ENCODE peak calls at places on chromosomes 1 and 21, in six cellular contexts. X, W, B, H, M and K are unnamed samples.

GRCh38 chr1:12075195-12076114 is 12.4 kb downstream of the TNFRSF8 start:
- DNase-seq in X (no peak), H (no peak), W (no peak), B (no peak), M (peak; percentile 95), K (no peak)

GRCh38 chr1:247518613-247518891 is 17.7 kb downstream of the OR2C3 start:
- DNase-seq in M (no peak), X (no peak), W (no peak), B (no peak), H (no peak), K (no peak)

GRCh38 chr1:2271134-2271785 is 43.1 kb downstream of the SKI start:
- DNase-seq in H (no peak), W (no peak), M (no peak), X (peak; percentile 7), B (no peak), K (no peak)

GRCh38 chr1:19123837-19124236 is 86.2 kb downstream of the UBR4 start:
- DNase-seq in B (peak; percentile 26), W (no peak), X (no peak), H (no peak), M (no peak), K (no peak)

GRCh38 chr1:38026592-38027200 is 14.2 kb downstream of the UTP11 start:
- DNase-seq in W (no peak), B (peak; percentile 90), X (no peak), M (peak; percentile 54), H (peak; percentile 69), K (no peak)

GRCh38 chr1:98660941-98661543 is 479 bp upstream of the SNX7 start:
- DNase-seq in H (no peak), B (no peak), W (no peak), M (peak; percentile 21), X (no peak), K (no peak)

GRCh38 chr21:32468567-32469175 is 56.2 kb downstream of the EVA1C start:
- DNase-seq in H (no peak), M (no peak), X (no peak), W (no peak), B (no peak), K (no peak)

GRCh38 chr1:64933296-64934070 is 32.9 kb downstream of the JAK1 start:
- DNase-seq in M (peak; percentile 97), X (peak; percentile 46), B (no peak), W (no peak), H (no peak), K (no peak)

GRCh38 chr1:187837787-187838186 is 1009.0 kb downstream of the PLA2G4A start:
- DNase-seq in H (peak; percentile 65), X (no peak), M (no peak), B (no peak), W (no peak), K (no peak)

GRCh38 chr1:15430787-15431570 is 7.3 kb upstream of the CTRC start:
- DNase-seq in B (peak; percentile 97), X (peak; percentile 63), H (peak; percentile 57), M (no peak), W (peak; percentile 73), K (peak; percentile 86)

GRCh38 chr1:54013393-54014008 is 4.5 kb downstream of the LDLRAD1 start:
- DNase-seq in B (peak; percentile 54), W (no peak), M (no peak), H (no peak), X (no peak), K (no peak)

GRCh38 chr1:59759156-59759925 is 55.4 kb upstream of the HOOK1 start:
- DNase-seq in M (peak; percentile 69), B (peak; percentile 93), X (peak; percentile 81), W (peak; percentile 77), H (peak; percentile 75), K (peak; percentile 83)
- H3K4me3 ChIP-seq in M (no peak overlapping the region), B (no peak overlapping the region), X (peak overlapping the region; percentile 51), W (peak overlapping the region; percentile 56), H (no peak overlapping the region), K (no peak overlapping the region)

GRCh38 chr1:245179706-245180105 is 24.9 kb downstream of the KIF26B start:
- DNase-seq in W (no peak), H (no peak), B (no peak), M (no peak), X (no peak), K (no peak)
- H3K27ac ChIP-seq in W (no peak overlapping the region), H (no peak overlapping the region), B (no peak overlapping the region), M (no peak overlapping the region), X (no peak overlapping the region), K (no peak overlapping the region)

DNA sequence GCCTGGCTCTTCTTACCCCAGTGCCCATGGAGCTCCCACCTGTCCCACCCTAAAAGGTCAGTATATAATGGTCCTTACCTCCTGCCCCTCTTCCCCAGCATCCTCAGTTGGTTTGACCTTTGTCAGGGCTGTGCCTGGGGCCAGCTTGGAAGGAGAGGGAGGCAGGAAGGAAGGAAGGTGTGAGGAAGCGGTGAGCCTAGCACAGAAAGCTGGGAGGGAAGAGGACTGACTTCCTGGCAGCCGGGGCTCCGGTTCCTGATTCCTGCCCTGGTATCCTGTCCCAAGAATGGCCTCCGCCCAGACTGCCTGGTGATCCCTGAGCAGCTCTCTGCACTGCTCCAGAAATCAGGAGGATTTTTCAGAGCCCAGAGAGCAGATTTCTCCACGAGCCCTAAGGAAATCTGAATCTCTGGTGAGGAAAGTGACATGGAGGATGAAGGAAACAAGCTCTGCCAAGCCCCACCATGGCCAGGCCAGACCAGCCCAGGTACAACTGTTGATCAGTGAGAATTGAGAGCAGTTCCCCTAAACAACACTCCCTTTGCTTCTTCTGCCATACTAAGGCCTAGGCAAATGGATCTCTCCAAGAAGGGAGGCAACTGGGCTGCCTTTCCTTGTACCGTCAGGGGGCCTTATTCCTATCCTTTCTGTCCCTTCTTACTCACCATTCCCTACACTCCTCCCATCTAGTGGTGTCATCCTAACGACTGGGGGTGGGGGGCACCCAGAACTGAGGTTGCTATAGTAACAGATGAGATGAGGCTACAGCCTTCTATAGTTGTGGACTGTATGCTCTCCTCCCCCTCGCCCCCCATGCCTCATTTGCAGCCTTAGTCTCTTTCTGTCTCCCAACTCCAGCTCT is 3.2 kb downstream of the PEA15 start:
- DNase-seq in X (no peak), H (no peak), B (no peak), W (peak; percentile 25), M (peak; percentile 29), K (no peak)
- H3K4me1 ChIP-seq in X (peaks cover 48% of the 10 kb centered on the region), H (peaks cover 13% of the 10 kb centered on the region), B (peaks cover 13% of the 10 kb centered on the region), W (peaks cover 81% of the 10 kb centered on the region), M (peaks cover 36% of the 10 kb centered on the region), K (no peaks in the 10 kb centered on the region)

GRCh38 chr1:77759090-77760028 is at the start of gene USP33:
- DNase-seq in W (peak; percentile 90), M (peak; percentile 72), B (peak; percentile 96), X (peak; percentile 89), H (peak; percentile 88), K (peak; percentile 95)

GRCh38 chr1:77756052-77756754 is 3.4 kb downstream of the USP33 start:
- DNase-seq in B (peak; percentile 53), M (no peak), H (no peak), W (no peak), X (no peak), K (no peak)

GRCh38 chr1:77757066-77757584 is 2.5 kb downstream of the USP33 start:
- DNase-seq in B (no peak), M (no peak), H (no peak), W (no peak), X (no peak), K (no peak)

GRCh38 chr1:77762072-77762476 is 2.4 kb upstream of the USP33 start:
- DNase-seq in X (no peak), H (no peak), W (no peak), M (peak; percentile 79), B (no peak), K (no peak)

DNA sequence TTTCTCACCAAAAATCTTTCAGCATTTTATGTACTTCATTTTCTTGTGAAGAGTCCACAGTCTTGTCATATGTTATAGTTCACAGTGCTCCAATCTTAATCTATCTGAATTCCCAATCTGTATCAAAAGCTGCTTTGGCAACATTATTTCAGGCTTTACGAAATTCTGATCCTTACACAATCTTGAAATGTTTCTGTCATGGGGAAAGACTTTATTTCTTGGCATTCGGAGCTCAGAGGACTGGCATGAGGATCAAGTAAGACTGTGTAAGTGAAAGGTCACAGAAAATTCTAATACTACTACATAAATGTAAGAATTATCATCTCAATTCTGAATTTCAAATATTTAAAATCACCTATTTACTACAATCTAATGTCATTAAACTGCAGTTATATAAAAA is 2.0 kb downstream of the USP33 start:
- DNase-seq in H (no peak), X (no peak), M (peak; percentile 12), W (no peak), B (no peak), K (no peak)
- H3K4me3 ChIP-seq in H (no peak overlapping the region), X (peak overlapping the region; percentile 80), M (peak overlapping the region; percentile 16), W (peak overlapping the region; percentile 96), B (peak overlapping the region; percentile 91), K (no peak overlapping the region)

GRCh38 chr1:221774054-221774842 is 32.4 kb upstream of the DUSP10 start:
- DNase-seq in H (peak; percentile 29), W (no peak), B (no peak), M (no peak), X (no peak), K (no peak)

GRCh38 chr1:221776495-221777413 is 34.9 kb upstream of the DUSP10 start:
- DNase-seq in B (no peak), M (no peak), H (no peak), X (no peak), W (no peak), K (peak; percentile 25)

GRCh38 chr1:221772107-221772506 is 30.2 kb upstream of the DUSP10 start:
- DNase-seq in W (no peak), H (no peak), B (no peak), M (no peak), X (no peak), K (no peak)

GRCh38 chr1:221775206-221775605 is 33.3 kb upstream of the DUSP10 start:
- DNase-seq in B (no peak), H (no peak), X (no peak), M (no peak), W (no peak), K (no peak)

GRCh38 chr1:221773383-221773782 is 31.5 kb upstream of the DUSP10 start:
- DNase-seq in H (no peak), M (no peak), X (no peak), W (no peak), B (no peak), K (no peak)
- H3K27ac ChIP-seq in H (no peak overlapping the region), M (no peak overlapping the region), X (no peak overlapping the region), W (no peak overlapping the region), B (no peak overlapping the region), K (no peak overlapping the region)